ENCODE peak calls at places on chromosomes 6 and 20, in seven cellular contexts. E is stimulated activated CD4-positive, alpha-beta T cell treated with anti-CD3 and anti-CD28 coated beads, TNF-alpha, amount 100 ng/mL, for 24 hours; Z is activated CD8-positive, alpha-beta memory T cell treated with anti-CD3 and anti-CD28 coated beads, Interleukin-2, amount 50 U/mL, for 4 hours; V is AG10803; I is fibroblast of lung; K is nephron progenitor cell; C is Caki2. D is an unnamed sample.

GRCh38 chr6:36735110-36735971 is 37.7 kb downstream of the RAB44 start:
- DNase-seq in E (no peak), K (no peak), V (peak), I (peak), C (no peak), Z (no peak), D (no peak)

GRCh38 chr20:25669826-25670422 is 26.7 kb downstream of the ZNF337 start:
- DNase-seq in Z (no peak), V (peak), E (no peak), K (no peak), I (peak), C (no peak), D (no peak)

GRCh38 chr6:70194421-70194820 is 108.5 kb downstream of the COL9A1 start:
- DNase-seq in E (no peak), V (no peak), Z (no peak), I (no peak), C (no peak), K (no peak), D (no peak)

GRCh38 chr6:157840776-157841175 is 17.7 kb downstream of the SNX9 start:
- DNase-seq in I (peak), K (no peak), V (peak), C (no peak), Z (no peak), E (no peak), D (peak)

GRCh38 chr6:98880486-98880885 is 46.1 kb downstream of the POU3F2 start:
- DNase-seq in I (no peak), K (no peak), E (no peak), Z (no peak), V (no peak), C (no peak), D (no peak)

GRCh38 chr20:8424010-8424409 is 291.9 kb downstream of the PLCB1 start:
- DNase-seq in I (peak), C (no peak), Z (no peak), V (peak), E (no peak), K (no peak), D (no peak)

GRCh38 chr20:59925894-59926293 is 7.5 kb downstream of the SYCP2 start:
- DNase-seq in C (no peak), K (no peak), Z (no peak), V (peak), I (no peak), E (no peak), D (peak)

GRCh38 chr20:63658749-63659187 is 656 bp downstream of the RTEL1 start:
- DNase-seq in C (no peak), K (peak), E (no peak), V (peak), I (peak), Z (no peak), D (no peak)

GRCh38 chr6:161890133-161890833 is 616.4 kb upstream of the AGPAT4 start:
- DNase-seq in K (no peak), C (no peak), V (no peak), I (peak), Z (no peak), E (no peak), D (no peak)

GRCh38 chr6:33613794-33614166 is 7.3 kb upstream of the ITPR3 start:
- DNase-seq in C (no peak), Z (no peak), I (peak), E (no peak), K (no peak), V (peak), D (no peak)

GRCh38 chr6:105894556-105894955 is 191.6 kb upstream of the PRDM1 start:
- DNase-seq in Z (no peak), I (no peak), V (no peak), K (no peak), E (no peak), C (no peak), D (no peak)

GRCh38 chr6:73121421-73121993 is 103.8 kb downstream of the KHDC1L start:
- DNase-seq in Z (no peak), I (peak), E (no peak), K (no peak), C (peak), V (peak), D (peak)

GRCh38 chr20:51767018-51767866 is 948 bp downstream of the ATP9A start:
- DNase-seq in Z (peak), C (peak), I (peak), K (peak), E (no peak), V (peak), D (peak)

GRCh38 chr6:130029163-130029562 is 10.8 kb downstream of the L3MBTL3 start:
- DNase-seq in Z (no peak), C (no peak), K (no peak), I (no peak), E (no peak), V (no peak), D (no peak)

GRCh38 chr20:50029697-50030428 is 47.1 kb downstream of the SNAI1 start:
- DNase-seq in V (peak), I (peak), E (no peak), Z (no peak), K (no peak), C (peak), D (no peak)

GRCh38 chr6:20377623-20378265 is 23.9 kb upstream of the E2F3 start:
- DNase-seq in V (peak), E (no peak), C (no peak), I (peak), Z (no peak), K (no peak), D (no peak)

GRCh38 chr6:84035484-84035883 is 1.9 kb downstream of the MRAP2 start:
- DNase-seq in E (no peak), C (no peak), K (no peak), I (no peak), V (no peak), Z (no peak), D (no peak)

GRCh38 chr20:36400901-36401300 is 94.8 kb downstream of the DLGAP4 start:
- DNase-seq in V (no peak), I (no peak), C (no peak), K (no peak), E (no peak), Z (no peak), D (no peak)

GRCh38 chr20:50283922-50284810 is 93.5 kb downstream of the CEBPB start:
- DNase-seq in Z (no peak), K (no peak), C (peak), V (peak), I (no peak), E (no peak), D (peak)

GRCh38 chr6:135875446-135875845 is 23.9 kb downstream of the PDE7B start:
- DNase-seq in Z (no peak), V (no peak), K (no peak), E (no peak), I (peak), C (no peak), D (no peak)

GRCh38 chr6:53795254-53795701 is 473 bp downstream of the LRRC1 start:
- DNase-seq in E (no peak), V (no peak), I (no peak), C (peak), K (no peak), Z (no peak), D (peak)

GRCh38 chr6:117306227-117306784 is 40.9 kb downstream of the VGLL2 start:
- DNase-seq in E (no peak), Z (no peak), K (no peak), C (no peak), V (no peak), I (no peak), D (no peak)

GRCh38 chr6:148225871-148226270 is 116.8 kb upstream of the SASH1 start:
- DNase-seq in I (no peak), V (no peak), C (no peak), K (no peak), E (no peak), Z (no peak), D (no peak)

GRCh38 chr6:155162682-155163081 is 101.1 kb upstream of the CLDN20 start:
- DNase-seq in E (no peak), V (peak), I (no peak), C (peak), Z (no peak), K (no peak), D (no peak)